ENCODE peak calls at places on chromosomes 7 and 10, in seven cellular contexts. One of them, this sample, is unnamed.

GRCh38 chr7:115475774-115476407 is 554.0 kb downstream of the MDFIC start:
- DNase-seq in ecto neural progenitor cell: no peak
- DNase-seq in AG10803: no peak
- DNase-seq in neural crest cell: no peak
- DNase-seq in GF-D8: no peak
- DNase-seq in IMR-90: no peak
- DNase-seq in T-helper 9 cell: no peak
- DNase-seq in this sample: no peak

GRCh38 chr10:73439605-73440298 is 6.4 kb upstream of the MSS51 start:
- DNase-seq in GF-D8: no peak
- DNase-seq in T-helper 9 cell: no peak
- DNase-seq in IMR-90: peak
- DNase-seq in AG10803: peak
- DNase-seq in neural crest cell: no peak
- DNase-seq in ecto neural progenitor cell: no peak
- DNase-seq in this sample: peak

GRCh38 chr7:2761131-2761624 is 73.2 kb downstream of the AMZ1 start:
- DNase-seq in T-helper 9 cell: no peak
- DNase-seq in neural crest cell: no peak
- DNase-seq in IMR-90: no peak
- DNase-seq in GF-D8: no peak
- DNase-seq in ecto neural progenitor cell: no peak
- DNase-seq in AG10803: peak
- DNase-seq in this sample: no peak

GRCh38 chr7:17101207-17101696 is 197.2 kb upstream of the AHR start:
- DNase-seq in T-helper 9 cell: no peak
- DNase-seq in AG10803: no peak
- DNase-seq in ecto neural progenitor cell: no peak
- DNase-seq in IMR-90: no peak
- DNase-seq in GF-D8: no peak
- DNase-seq in neural crest cell: no peak
- DNase-seq in this sample: no peak

GRCh38 chr7:35571596-35572240 is 123.2 kb downstream of the HERPUD2 start:
- DNase-seq in ecto neural progenitor cell: no peak
- DNase-seq in T-helper 9 cell: no peak
- DNase-seq in AG10803: no peak
- DNase-seq in GF-D8: peak
- DNase-seq in IMR-90: no peak
- DNase-seq in neural crest cell: no peak
- DNase-seq in this sample: no peak

GRCh38 chr7:101159696-101160674 is 5.4 kb downstream of the VGF start:
- DNase-seq in IMR-90: peak
- DNase-seq in ecto neural progenitor cell: peak
- DNase-seq in AG10803: no peak
- DNase-seq in GF-D8: no peak
- DNase-seq in T-helper 9 cell: no peak
- DNase-seq in neural crest cell: no peak
- DNase-seq in this sample: peak

GRCh38 chr10:128695931-128696330 is 569.7 kb upstream of the MKI67 start:
- DNase-seq in ecto neural progenitor cell: no peak
- DNase-seq in IMR-90: no peak
- DNase-seq in neural crest cell: no peak
- DNase-seq in T-helper 9 cell: no peak
- DNase-seq in GF-D8: no peak
- DNase-seq in AG10803: no peak
- DNase-seq in this sample: no peak

GRCh38 chr10:133208466-133208865 is 21.6 kb upstream of the UTF1 start:
- DNase-seq in AG10803: no peak
- DNase-seq in neural crest cell: no peak
- DNase-seq in ecto neural progenitor cell: no peak
- DNase-seq in IMR-90: no peak
- DNase-seq in GF-D8: no peak
- DNase-seq in T-helper 9 cell: no peak
- DNase-seq in this sample: no peak

GRCh38 chr7:70695804-70696104 is 436.2 kb upstream of the GALNT17 start:
- DNase-seq in neural crest cell: no peak
- DNase-seq in ecto neural progenitor cell: no peak
- DNase-seq in GF-D8: no peak
- DNase-seq in T-helper 9 cell: no peak
- DNase-seq in AG10803: no peak
- DNase-seq in IMR-90: no peak
- DNase-seq in this sample: peak

GRCh38 chr7:119908948-119909347 is 364.0 kb upstream of the KCND2 start:
- DNase-seq in IMR-90: no peak
- DNase-seq in GF-D8: no peak
- DNase-seq in AG10803: no peak
- DNase-seq in ecto neural progenitor cell: no peak
- DNase-seq in neural crest cell: no peak
- DNase-seq in T-helper 9 cell: no peak
- DNase-seq in this sample: no peak

GRCh38 chr7:55212838-55213237 is 152.3 kb upstream of the LANCL2 start:
- DNase-seq in AG10803: peak
- DNase-seq in GF-D8: no peak
- DNase-seq in T-helper 9 cell: no peak
- DNase-seq in IMR-90: no peak
- DNase-seq in neural crest cell: no peak
- DNase-seq in ecto neural progenitor cell: no peak
- DNase-seq in this sample: no peak

GRCh38 chr10:98045785-98046389 is 15.5 kb upstream of the CRTAC1 start:
- DNase-seq in AG10803: peak
- DNase-seq in neural crest cell: peak
- DNase-seq in IMR-90: peak
- DNase-seq in T-helper 9 cell: peak
- DNase-seq in GF-D8: peak
- DNase-seq in ecto neural progenitor cell: peak
- DNase-seq in this sample: peak

GRCh38 chr10:102726274-102726673 is 11.8 kb downstream of the SFXN2 start:
- DNase-seq in neural crest cell: no peak
- DNase-seq in ecto neural progenitor cell: no peak
- DNase-seq in IMR-90: no peak
- DNase-seq in T-helper 9 cell: no peak
- DNase-seq in GF-D8: no peak
- DNase-seq in AG10803: peak
- DNase-seq in this sample: peak

GRCh38 chr10:103215601-103216000 is 22.5 kb upstream of the NT5C2 start:
- DNase-seq in T-helper 9 cell: no peak
- DNase-seq in AG10803: no peak
- DNase-seq in ecto neural progenitor cell: no peak
- DNase-seq in neural crest cell: no peak
- DNase-seq in GF-D8: no peak
- DNase-seq in IMR-90: no peak
- DNase-seq in this sample: no peak

GRCh38 chr10:18651324-18652007 is at the start of gene NSUN6:
- DNase-seq in AG10803: peak
- DNase-seq in neural crest cell: peak
- DNase-seq in IMR-90: peak
- DNase-seq in T-helper 9 cell: peak
- DNase-seq in ecto neural progenitor cell: peak
- DNase-seq in GF-D8: peak
- DNase-seq in this sample: peak

GRCh38 chr10:131928248-131929095 is 27.7 kb downstream of the PPP2R2D start:
- DNase-seq in neural crest cell: no peak
- DNase-seq in T-helper 9 cell: no peak
- DNase-seq in ecto neural progenitor cell: no peak
- DNase-seq in GF-D8: no peak
- DNase-seq in IMR-90: peak
- DNase-seq in AG10803: no peak
- DNase-seq in this sample: no peak

GRCh38 chr7:155580367-155580766 is 34.0 kb upstream of the CNPY1 start:
- DNase-seq in T-helper 9 cell: no peak
- DNase-seq in AG10803: no peak
- DNase-seq in neural crest cell: no peak
- DNase-seq in IMR-90: no peak
- DNase-seq in GF-D8: no peak
- DNase-seq in ecto neural progenitor cell: no peak
- DNase-seq in this sample: no peak

GRCh38 chr10:26481914-26482550 is 43.9 kb downstream of the APBB1IP start:
- DNase-seq in AG10803: no peak
- DNase-seq in neural crest cell: no peak
- DNase-seq in GF-D8: peak
- DNase-seq in IMR-90: no peak
- DNase-seq in ecto neural progenitor cell: no peak
- DNase-seq in T-helper 9 cell: no peak
- DNase-seq in this sample: no peak

GRCh38 chr10:60942604-60943269 is 1.2 kb downstream of the RHOBTB1 start:
- DNase-seq in T-helper 9 cell: no peak
- DNase-seq in GF-D8: no peak
- DNase-seq in ecto neural progenitor cell: no peak
- DNase-seq in neural crest cell: no peak
- DNase-seq in AG10803: peak
- DNase-seq in IMR-90: peak
- DNase-seq in this sample: peak

GRCh38 chr10:51427758-51428157 is 271.6 kb downstream of the CSTF2T start:
- DNase-seq in ecto neural progenitor cell: no peak
- DNase-seq in neural crest cell: no peak
- DNase-seq in AG10803: no peak
- DNase-seq in T-helper 9 cell: no peak
- DNase-seq in IMR-90: peak
- DNase-seq in GF-D8: no peak
- DNase-seq in this sample: no peak

GRCh38 chr7:6705959-6706665 is 635 bp downstream of the ZNF12 start:
- DNase-seq in ecto neural progenitor cell: no peak
- DNase-seq in GF-D8: peak
- DNase-seq in AG10803: peak
- DNase-seq in IMR-90: peak
- DNase-seq in T-helper 9 cell: peak
- DNase-seq in neural crest cell: peak
- DNase-seq in this sample: peak

GRCh38 chr10:56298941-56299340 is 62.1 kb downstream of the ZWINT start:
- DNase-seq in AG10803: no peak
- DNase-seq in neural crest cell: no peak
- DNase-seq in IMR-90: no peak
- DNase-seq in ecto neural progenitor cell: no peak
- DNase-seq in GF-D8: no peak
- DNase-seq in T-helper 9 cell: no peak
- DNase-seq in this sample: no peak

GRCh38 chr7:47666164-47666862 is 84.4 kb upstream of the TNS3 start:
- DNase-seq in T-helper 9 cell: no peak
- DNase-seq in IMR-90: peak
- DNase-seq in ecto neural progenitor cell: no peak
- DNase-seq in GF-D8: no peak
- DNase-seq in AG10803: peak
- DNase-seq in neural crest cell: no peak
- DNase-seq in this sample: peak

GRCh38 chr7:105512415-105512814 is 9.7 kb downstream of the PUS7 start:
- DNase-seq in ecto neural progenitor cell: no peak
- DNase-seq in T-helper 9 cell: no peak
- DNase-seq in GF-D8: no peak
- DNase-seq in IMR-90: no peak
- DNase-seq in AG10803: no peak
- DNase-seq in neural crest cell: no peak
- DNase-seq in this sample: no peak

GRCh38 chr7:142787783-142788182 is 17.0 kb downstream of the PRSS2 start:
- DNase-seq in T-helper 9 cell: no peak
- DNase-seq in neural crest cell: no peak
- DNase-seq in IMR-90: no peak
- DNase-seq in GF-D8: no peak
- DNase-seq in AG10803: no peak
- DNase-seq in ecto neural progenitor cell: no peak
- DNase-seq in this sample: no peak

GRCh38 chr10:86261933-86262665 is 104.5 kb downstream of the GRID1 start:
- DNase-seq in AG10803: no peak
- DNase-seq in ecto neural progenitor cell: peak
- DNase-seq in IMR-90: no peak
- DNase-seq in T-helper 9 cell: no peak
- DNase-seq in neural crest cell: no peak
- DNase-seq in GF-D8: no peak
- DNase-seq in this sample: no peak

GRCh38 chr7:112143151-112143550 is 63.0 kb downstream of the DOCK4 start:
- DNase-seq in ecto neural progenitor cell: no peak
- DNase-seq in neural crest cell: no peak
- DNase-seq in GF-D8: no peak
- DNase-seq in IMR-90: peak
- DNase-seq in AG10803: peak
- DNase-seq in T-helper 9 cell: no peak
- DNase-seq in this sample: no peak

GRCh38 chr10:26556756-26557640 is 118.9 kb downstream of the APBB1IP start:
- DNase-seq in ecto neural progenitor cell: no peak
- DNase-seq in neural crest cell: peak
- DNase-seq in T-helper 9 cell: no peak
- DNase-seq in GF-D8: peak
- DNase-seq in IMR-90: peak
- DNase-seq in AG10803: peak
- DNase-seq in this sample: peak

This sample was measured in EL.